ENCODE peak calls at places on chromosomes 3 and 15, in seven cellular contexts. One of them, this sample, is unnamed. For H3K4me1, the result is how much of the 10 kb centered on the place peaks cover.

GRCh38 chr3:8579101-8579500 is 65.5 kb downstream of the SSUH2 start:
- DNase-seq in astrocyte: peak
- DNase-seq in upper lobe of left lung: no peak
- DNase-seq in A673: no peak
- DNase-seq in Panc1: no peak
- DNase-seq in trophoblast cell: no peak
- DNase-seq in A549: no peak
- DNase-seq in this sample: no peak

GRCh38 chr15:95669146-95669922 is 661.2 kb upstream of the NR2F2 start:
- DNase-seq in trophoblast cell: no peak
- DNase-seq in A549: no peak
- DNase-seq in A673: no peak
- DNase-seq in astrocyte: no peak
- DNase-seq in Panc1: no peak
- DNase-seq in upper lobe of left lung: no peak
- DNase-seq in this sample: no peak

GRCh38 chr3:131193671-131194291 is 167.1 kb downstream of the NEK11 start:
- DNase-seq in A549: peak
- DNase-seq in trophoblast cell: peak
- DNase-seq in Panc1: no peak
- DNase-seq in upper lobe of left lung: no peak
- DNase-seq in astrocyte: no peak
- DNase-seq in A673: peak
- DNase-seq in this sample: no peak

GRCh38 chr3:128579927-128580326 is 70.7 kb downstream of the RPN1 start:
- DNase-seq in trophoblast cell: no peak
- DNase-seq in astrocyte: no peak
- DNase-seq in A549: peak
- DNase-seq in upper lobe of left lung: no peak
- DNase-seq in Panc1: no peak
- DNase-seq in A673: no peak
- DNase-seq in this sample: no peak

GRCh38 chr3:172065534-172065933 is 26.2 kb downstream of the FNDC3B start:
- DNase-seq in upper lobe of left lung: no peak
- DNase-seq in Panc1: no peak
- DNase-seq in A673: peak
- DNase-seq in trophoblast cell: no peak
- DNase-seq in astrocyte: peak
- DNase-seq in A549: no peak
- DNase-seq in this sample: no peak

GRCh38 chr3:122003112-122003511 is 18.9 kb downstream of the ILDR1 start:
- DNase-seq in A673: no peak
- DNase-seq in trophoblast cell: no peak
- DNase-seq in A549: no peak
- DNase-seq in upper lobe of left lung: no peak
- DNase-seq in Panc1: no peak
- DNase-seq in astrocyte: no peak
- DNase-seq in this sample: no peak

GRCh38 chr3:25372167-25372566 is 55.9 kb upstream of the RARB start:
- DNase-seq in upper lobe of left lung: no peak
- DNase-seq in trophoblast cell: no peak
- DNase-seq in Panc1: no peak
- DNase-seq in A673: no peak
- DNase-seq in astrocyte: peak
- DNase-seq in A549: no peak
- DNase-seq in this sample: no peak

GRCh38 chr3:66450389-66451022 is 50.3 kb downstream of the LRIG1 start:
- DNase-seq in upper lobe of left lung: peak
- DNase-seq in A673: peak
- DNase-seq in Panc1: no peak
- DNase-seq in trophoblast cell: no peak
- DNase-seq in astrocyte: peak
- DNase-seq in A549: no peak
- DNase-seq in this sample: peak

GRCh38 chr15:35019401-35020327 is 31.6 kb upstream of the ZNF770 start:
- DNase-seq in trophoblast cell: peak
- DNase-seq in A673: peak
- DNase-seq in upper lobe of left lung: no peak
- DNase-seq in A549: peak
- DNase-seq in astrocyte: peak
- DNase-seq in Panc1: no peak
- DNase-seq in this sample: no peak

GRCh38 chr3:73727117-73727802 is 102.5 kb upstream of the PDZRN3 start:
- DNase-seq in Panc1: no peak
- DNase-seq in upper lobe of left lung: peak
- DNase-seq in A673: peak
- DNase-seq in astrocyte: peak
- DNase-seq in trophoblast cell: peak
- DNase-seq in A549: no peak
- DNase-seq in this sample: no peak

GRCh38 chr3:99128740-99129505 is 227.4 kb upstream of the DCBLD2 start:
- DNase-seq in Panc1: no peak
- DNase-seq in A549: peak
- DNase-seq in trophoblast cell: peak
- DNase-seq in upper lobe of left lung: no peak
- DNase-seq in astrocyte: peak
- DNase-seq in A673: peak
- DNase-seq in this sample: no peak

GRCh38 chr3:177928156-177928555 is 608.1 kb upstream of the KCNMB2 start:
- DNase-seq in astrocyte: peak
- DNase-seq in A549: peak
- DNase-seq in trophoblast cell: no peak
- DNase-seq in A673: peak
- DNase-seq in Panc1: peak
- DNase-seq in upper lobe of left lung: no peak
- DNase-seq in this sample: no peak

GRCh38 chr15:68375191-68375631 is 56.8 kb downstream of the ITGA11 start:
- DNase-seq in Panc1: no peak
- DNase-seq in trophoblast cell: no peak
- DNase-seq in upper lobe of left lung: no peak
- DNase-seq in astrocyte: no peak
- DNase-seq in A673: no peak
- DNase-seq in A549: no peak
- DNase-seq in this sample: no peak

GRCh38 chr3:116046350-116046749 is 398.9 kb downstream of the LSAMP start:
- DNase-seq in A673: no peak
- DNase-seq in A549: no peak
- DNase-seq in trophoblast cell: no peak
- DNase-seq in upper lobe of left lung: no peak
- DNase-seq in astrocyte: no peak
- DNase-seq in Panc1: no peak
- DNase-seq in this sample: no peak

GRCh38 chr3:78565712-78566111 is 1202.1 kb downstream of the ROBO1 start:
- DNase-seq in A549: no peak
- DNase-seq in trophoblast cell: no peak
- DNase-seq in A673: no peak
- DNase-seq in Panc1: no peak
- DNase-seq in upper lobe of left lung: no peak
- DNase-seq in astrocyte: no peak
- DNase-seq in this sample: no peak
- H3K4me1 ChIP-seq in A549: under half
- H3K4me1 ChIP-seq in trophoblast cell: under half
- H3K4me1 ChIP-seq in A673: under half
- H3K4me1 ChIP-seq in Panc1: under half
- H3K4me1 ChIP-seq in upper lobe of left lung: under half
- H3K4me1 ChIP-seq in astrocyte: under half
- H3K4me1 ChIP-seq in this sample: under half

GRCh38 chr3:141405581-141405980 is 37.3 kb downstream of the ZBTB38 start:
- DNase-seq in astrocyte: peak
- DNase-seq in A549: no peak
- DNase-seq in Panc1: no peak
- DNase-seq in A673: no peak
- DNase-seq in trophoblast cell: no peak
- DNase-seq in upper lobe of left lung: no peak
- DNase-seq in this sample: no peak

GRCh38 chr3:141408596-141408995 is 40.3 kb downstream of the ZBTB38 start:
- DNase-seq in A549: no peak
- DNase-seq in Panc1: no peak
- DNase-seq in A673: no peak
- DNase-seq in trophoblast cell: no peak
- DNase-seq in astrocyte: no peak
- DNase-seq in upper lobe of left lung: no peak
- DNase-seq in this sample: no peak

GRCh38 chr3:141406265-141406664 is 38.0 kb downstream of the ZBTB38 start:
- DNase-seq in upper lobe of left lung: no peak
- DNase-seq in Panc1: no peak
- DNase-seq in A673: no peak
- DNase-seq in A549: no peak
- DNase-seq in astrocyte: no peak
- DNase-seq in trophoblast cell: no peak
- DNase-seq in this sample: no peak

GRCh38 chr3:141407043-141407442 is 38.7 kb downstream of the ZBTB38 start:
- DNase-seq in Panc1: no peak
- DNase-seq in A549: peak
- DNase-seq in upper lobe of left lung: peak
- DNase-seq in trophoblast cell: peak
- DNase-seq in A673: no peak
- DNase-seq in astrocyte: peak
- DNase-seq in this sample: peak

DNA sequence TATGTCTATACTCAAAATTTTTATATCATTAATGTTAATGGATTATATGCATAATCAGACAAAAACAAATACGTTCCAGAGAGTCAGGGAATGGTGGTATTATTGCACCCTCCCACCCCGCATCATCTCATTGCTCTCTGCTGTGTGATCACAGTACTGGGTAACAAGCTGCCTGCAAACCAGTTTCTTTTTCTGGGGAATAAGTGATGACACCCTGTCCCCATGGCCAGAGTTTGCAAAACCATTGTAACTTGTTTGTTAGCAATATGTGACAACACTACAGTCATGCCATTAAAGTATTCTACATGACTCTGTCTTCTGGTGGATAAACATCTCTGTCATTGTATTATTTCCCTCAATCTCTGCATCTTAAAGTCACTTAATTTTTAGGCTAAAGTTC is 39.5 kb downstream of the ZBTB38 start:
- DNase-seq in astrocyte: no peak
- DNase-seq in trophoblast cell: no peak
- DNase-seq in Panc1: no peak
- DNase-seq in A673: no peak
- DNase-seq in A549: no peak
- DNase-seq in upper lobe of left lung: no peak
- DNase-seq in this sample: no peak
- H3K4me1 ChIP-seq in astrocyte: half or more
- H3K4me1 ChIP-seq in trophoblast cell: under half
- H3K4me1 ChIP-seq in Panc1: under half
- H3K4me1 ChIP-seq in A673: under half
- H3K4me1 ChIP-seq in A549: half or more
- H3K4me1 ChIP-seq in upper lobe of left lung: half or more
- H3K4me1 ChIP-seq in this sample: half or more

GRCh38 chr15:38670142-38671002 is 105.8 kb upstream of the RASGRP1 start:
- DNase-seq in astrocyte: no peak
- DNase-seq in A549: no peak
- DNase-seq in A673: no peak
- DNase-seq in Panc1: no peak
- DNase-seq in trophoblast cell: no peak
- DNase-seq in upper lobe of left lung: peak
- DNase-seq in this sample: no peak

GRCh38 chr15:38674440-38674839 is 109.8 kb upstream of the RASGRP1 start:
- DNase-seq in astrocyte: no peak
- DNase-seq in Panc1: no peak
- DNase-seq in trophoblast cell: no peak
- DNase-seq in upper lobe of left lung: no peak
- DNase-seq in A673: no peak
- DNase-seq in A549: no peak
- DNase-seq in this sample: no peak

GRCh38 chr15:38671675-38672141 is 107.1 kb upstream of the RASGRP1 start:
- DNase-seq in astrocyte: no peak
- DNase-seq in Panc1: no peak
- DNase-seq in A673: no peak
- DNase-seq in A549: no peak
- DNase-seq in trophoblast cell: no peak
- DNase-seq in upper lobe of left lung: no peak
- DNase-seq in this sample: no peak

GRCh38 chr15:38671003-38671382 is 106.4 kb upstream of the RASGRP1 start:
- DNase-seq in astrocyte: no peak
- DNase-seq in A549: no peak
- DNase-seq in trophoblast cell: no peak
- DNase-seq in Panc1: no peak
- DNase-seq in A673: no peak
- DNase-seq in upper lobe of left lung: no peak
- DNase-seq in this sample: no peak

GRCh38 chr15:38672814-38673292 is 108.2 kb upstream of the RASGRP1 start:
- DNase-seq in A673: no peak
- DNase-seq in trophoblast cell: no peak
- DNase-seq in upper lobe of left lung: no peak
- DNase-seq in A549: peak
- DNase-seq in Panc1: no peak
- DNase-seq in astrocyte: no peak
- DNase-seq in this sample: no peak
- H3K4me1 ChIP-seq in A673: under half
- H3K4me1 ChIP-seq in trophoblast cell: under half
- H3K4me1 ChIP-seq in upper lobe of left lung: under half
- H3K4me1 ChIP-seq in A549: under half
- H3K4me1 ChIP-seq in Panc1: under half
- H3K4me1 ChIP-seq in astrocyte: under half
- H3K4me1 ChIP-seq in this sample: under half

GRCh38 chr3:141441381-141442365 is 45.2 kb upstream of the RASA2 start:
- DNase-seq in A549: peak
- DNase-seq in trophoblast cell: peak
- DNase-seq in A673: peak
- DNase-seq in upper lobe of left lung: peak
- DNase-seq in Panc1: peak
- DNase-seq in astrocyte: peak
- DNase-seq in this sample: peak
- H3K4me1 ChIP-seq in A549: under half
- H3K4me1 ChIP-seq in trophoblast cell: under half
- H3K4me1 ChIP-seq in A673: under half
- H3K4me1 ChIP-seq in upper lobe of left lung: under half
- H3K4me1 ChIP-seq in Panc1: under half
- H3K4me1 ChIP-seq in astrocyte: under half
- H3K4me1 ChIP-seq in this sample: under half

DNA sequence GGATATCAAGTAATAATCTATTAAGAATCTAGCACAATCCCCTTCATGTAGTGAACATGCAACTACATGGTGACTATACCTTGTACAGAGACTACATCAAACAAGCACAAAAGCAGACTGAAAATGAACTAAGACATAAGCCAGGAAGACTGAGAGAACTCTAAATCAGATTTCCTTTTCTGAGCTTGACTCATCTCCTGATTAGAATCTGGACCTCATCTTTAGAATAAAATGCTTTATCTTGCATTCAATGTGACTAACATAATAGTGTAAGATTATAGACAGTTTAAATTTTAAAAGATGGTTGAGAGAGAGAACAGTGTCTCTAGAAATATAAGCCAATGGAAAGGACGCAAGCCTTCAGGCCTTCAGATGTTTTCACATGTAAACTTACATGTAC is 17.5 kb upstream of the PKM start:
- DNase-seq in A673: no peak
- DNase-seq in upper lobe of left lung: no peak
- DNase-seq in trophoblast cell: no peak
- DNase-seq in A549: no peak
- DNase-seq in Panc1: no peak
- DNase-seq in astrocyte: no peak
- DNase-seq in this sample: no peak
- H3K4me1 ChIP-seq in A673: under half
- H3K4me1 ChIP-seq in upper lobe of left lung: under half
- H3K4me1 ChIP-seq in trophoblast cell: under half
- H3K4me1 ChIP-seq in A549: under half
- H3K4me1 ChIP-seq in Panc1: under half
- H3K4me1 ChIP-seq in astrocyte: under half
- H3K4me1 ChIP-seq in this sample: under half